ENCODE peak calls at places on chromosomes 13 and 19, in eight cellular contexts. One of them, this sample, is unnamed.

GRCh38 chr19:35845215-35846037 is 6.9 kb downstream of the NPHS1 start:
- DNase-seq in fibroblast of the aortic adventitia: no peak
- DNase-seq in GDM1: no peak
- DNase-seq in stimulated activated CD4-positive, alpha-beta T cell treated with anti-CD3 and anti-CD28 coated beads, Interleukin-4, amount 100 ng/mL, for 24 hours: no peak
- DNase-seq in renal cortical epithelial cell: no peak
- DNase-seq in stimulated activated naive B cell treated with anti-CD40 and anti-IgM and Interleukin-4, amounts not matched to agents 10 μg/mL and 1 μg/mL and 100 μg/mL, for 72 hours: no peak
- DNase-seq in GM23338: peak
- DNase-seq in NCI-H1694 treated with DMSO at 0.1 percent for 48 hours: no peak
- DNase-seq in this sample: peak

GRCh38 chr13:99916366-99917103 is 55.0 kb downstream of the ZIC5 start:
- DNase-seq in fibroblast of the aortic adventitia: peak
- DNase-seq in GDM1: peak
- DNase-seq in stimulated activated CD4-positive, alpha-beta T cell treated with anti-CD3 and anti-CD28 coated beads, Interleukin-4, amount 100 ng/mL, for 24 hours: peak
- DNase-seq in renal cortical epithelial cell: peak
- DNase-seq in stimulated activated naive B cell treated with anti-CD40 and anti-IgM and Interleukin-4, amounts not matched to agents 10 μg/mL and 1 μg/mL and 100 μg/mL, for 72 hours: no peak
- DNase-seq in GM23338: peak
- DNase-seq in NCI-H1694 treated with DMSO at 0.1 percent for 48 hours: peak
- DNase-seq in this sample: peak

GRCh38 chr19:48492925-48493717 is 18.5 kb downstream of the LMTK3 start:
- DNase-seq in fibroblast of the aortic adventitia: peak
- DNase-seq in GDM1: peak
- DNase-seq in stimulated activated CD4-positive, alpha-beta T cell treated with anti-CD3 and anti-CD28 coated beads, Interleukin-4, amount 100 ng/mL, for 24 hours: peak
- DNase-seq in renal cortical epithelial cell: peak
- DNase-seq in stimulated activated naive B cell treated with anti-CD40 and anti-IgM and Interleukin-4, amounts not matched to agents 10 μg/mL and 1 μg/mL and 100 μg/mL, for 72 hours: peak
- DNase-seq in GM23338: peak
- DNase-seq in NCI-H1694 treated with DMSO at 0.1 percent for 48 hours: peak
- DNase-seq in this sample: peak

GRCh38 chr19:44635581-44636438 is 7.9 kb upstream of the PVR start:
- DNase-seq in fibroblast of the aortic adventitia: peak
- DNase-seq in GDM1: peak
- DNase-seq in stimulated activated CD4-positive, alpha-beta T cell treated with anti-CD3 and anti-CD28 coated beads, Interleukin-4, amount 100 ng/mL, for 24 hours: no peak
- DNase-seq in renal cortical epithelial cell: peak
- DNase-seq in stimulated activated naive B cell treated with anti-CD40 and anti-IgM and Interleukin-4, amounts not matched to agents 10 μg/mL and 1 μg/mL and 100 μg/mL, for 72 hours: no peak
- DNase-seq in GM23338: no peak
- DNase-seq in NCI-H1694 treated with DMSO at 0.1 percent for 48 hours: no peak
- DNase-seq in this sample: no peak

GRCh38 chr19:30393729-30394480 is 21.7 kb downstream of the ZNF536 start:
- DNase-seq in fibroblast of the aortic adventitia: no peak
- DNase-seq in GDM1: no peak
- DNase-seq in stimulated activated CD4-positive, alpha-beta T cell treated with anti-CD3 and anti-CD28 coated beads, Interleukin-4, amount 100 ng/mL, for 24 hours: no peak
- DNase-seq in renal cortical epithelial cell: no peak
- DNase-seq in stimulated activated naive B cell treated with anti-CD40 and anti-IgM and Interleukin-4, amounts not matched to agents 10 μg/mL and 1 μg/mL and 100 μg/mL, for 72 hours: no peak
- DNase-seq in GM23338: no peak
- DNase-seq in NCI-H1694 treated with DMSO at 0.1 percent for 48 hours: no peak
- DNase-seq in this sample: no peak

GRCh38 chr19:28508666-28509065 is 704.3 kb downstream of the UQCRFS1 start:
- DNase-seq in fibroblast of the aortic adventitia: no peak
- DNase-seq in GDM1: no peak
- DNase-seq in stimulated activated CD4-positive, alpha-beta T cell treated with anti-CD3 and anti-CD28 coated beads, Interleukin-4, amount 100 ng/mL, for 24 hours: no peak
- DNase-seq in renal cortical epithelial cell: no peak
- DNase-seq in stimulated activated naive B cell treated with anti-CD40 and anti-IgM and Interleukin-4, amounts not matched to agents 10 μg/mL and 1 μg/mL and 100 μg/mL, for 72 hours: no peak
- DNase-seq in GM23338: no peak
- DNase-seq in NCI-H1694 treated with DMSO at 0.1 percent for 48 hours: no peak
- DNase-seq in this sample: no peak

GRCh38 chr13:55615080-55615479 is 1525.6 kb upstream of the PRR20A start:
- DNase-seq in fibroblast of the aortic adventitia: no peak
- DNase-seq in GDM1: no peak
- DNase-seq in stimulated activated CD4-positive, alpha-beta T cell treated with anti-CD3 and anti-CD28 coated beads, Interleukin-4, amount 100 ng/mL, for 24 hours: no peak
- DNase-seq in renal cortical epithelial cell: no peak
- DNase-seq in stimulated activated naive B cell treated with anti-CD40 and anti-IgM and Interleukin-4, amounts not matched to agents 10 μg/mL and 1 μg/mL and 100 μg/mL, for 72 hours: no peak
- DNase-seq in GM23338: no peak
- DNase-seq in NCI-H1694 treated with DMSO at 0.1 percent for 48 hours: no peak
- DNase-seq in this sample: no peak

GRCh38 chr19:43798026-43798545 is 4.2 kb downstream of the LYPD5 start:
- DNase-seq in fibroblast of the aortic adventitia: no peak
- DNase-seq in GDM1: no peak
- DNase-seq in stimulated activated CD4-positive, alpha-beta T cell treated with anti-CD3 and anti-CD28 coated beads, Interleukin-4, amount 100 ng/mL, for 24 hours: no peak
- DNase-seq in renal cortical epithelial cell: no peak
- DNase-seq in stimulated activated naive B cell treated with anti-CD40 and anti-IgM and Interleukin-4, amounts not matched to agents 10 μg/mL and 1 μg/mL and 100 μg/mL, for 72 hours: no peak
- DNase-seq in GM23338: no peak
- DNase-seq in NCI-H1694 treated with DMSO at 0.1 percent for 48 hours: no peak
- DNase-seq in this sample: no peak

GRCh38 chr13:114032121-114032799 is 58.4 kb upstream of the C13orf46 start:
- DNase-seq in fibroblast of the aortic adventitia: peak
- DNase-seq in GDM1: no peak
- DNase-seq in stimulated activated CD4-positive, alpha-beta T cell treated with anti-CD3 and anti-CD28 coated beads, Interleukin-4, amount 100 ng/mL, for 24 hours: no peak
- DNase-seq in renal cortical epithelial cell: peak
- DNase-seq in stimulated activated naive B cell treated with anti-CD40 and anti-IgM and Interleukin-4, amounts not matched to agents 10 μg/mL and 1 μg/mL and 100 μg/mL, for 72 hours: no peak
- DNase-seq in GM23338: no peak
- DNase-seq in NCI-H1694 treated with DMSO at 0.1 percent for 48 hours: no peak
- DNase-seq in this sample: no peak

This sample was measured in 8988T.